ENCODE peak calls at places on chromosomes 4 and X, in six cellular contexts. C, I, U, E, L and H are unnamed samples.

GRCh38 chr4:126843492-126844067 is 789.2 kb upstream of the INTU start:
- DNase-seq in C (no peak), I (no peak), U (no peak), E (no peak), L (no peak), H (no peak)

GRCh38 chrX:136781180-136781797 is 557 bp upstream of the ARHGEF6 start:
- DNase-seq in C (no peak), I (no peak), U (no peak), E (no peak), L (peak; percentile 12), H (no peak)

GRCh38 chr4:65999518-65999871 is 329.2 kb upstream of the EPHA5 start:
- DNase-seq in C (no peak), I (no peak), U (no peak), E (no peak), L (no peak), H (no peak)

GRCh38 chrX:115362334-115363095 is 73.0 kb downstream of the LUZP4 start:
- DNase-seq in C (no peak), I (no peak), U (no peak), E (no peak), L (no peak), H (no peak)

GRCh38 chr4:179352221-179352620 is 1910.0 kb upstream of the AGA start:
- DNase-seq in C (no peak), I (no peak), U (no peak), E (no peak), L (no peak), H (no peak)

GRCh38 chrX:153635788-153636668 is 11.0 kb upstream of the DUSP9 start:
- DNase-seq in C (no peak), I (no peak), U (no peak), E (no peak), L (no peak), H (peak; percentile 53)

GRCh38 chr4:2335729-2336101 is 73.8 kb upstream of the MXD4 start:
- DNase-seq in C (no peak), I (no peak), U (no peak), E (no peak), L (no peak), H (peak; percentile 61)

GRCh38 chr4:77036206-77036605 is 39.6 kb downstream of the CCNI start:
- DNase-seq in C (no peak), I (no peak), U (no peak), E (no peak), L (no peak), H (no peak)

GRCh38 chr4:159010563-159011260 is 92.2 kb upstream of the RAPGEF2 start:
- DNase-seq in C (no peak), I (peak; percentile 39), U (no peak), E (no peak), L (peak; percentile 66), H (peak; percentile 63)

GRCh38 chrX:56764153-56764974 is 35.3 kb downstream of the NBDY start:
- DNase-seq in C (no peak), I (peak; percentile 62), U (no peak), E (peak; percentile 24), L (no peak), H (peak; percentile 89)

GRCh38 chrX:149372861-149373260 is 132.2 kb downstream of the IDS start:
- DNase-seq in C (no peak), I (no peak), U (no peak), E (no peak), L (no peak), H (no peak)

GRCh38 chr4:2843909-2844584 is 403 bp downstream of the ADD1 start:
- DNase-seq in C (no peak), I (peak; percentile 43), U (no peak), E (no peak), L (peak; percentile 61), H (peak; percentile 66)

GRCh38 chr4:149645790-149646189 is 169.9 kb downstream of the IQCM start:
- DNase-seq in C (no peak), I (no peak), U (no peak), E (no peak), L (no peak), H (no peak)

GRCh38 chr4:105619193-105619931 is 66.9 kb downstream of the ARHGEF38 start:
- DNase-seq in C (no peak), I (peak; percentile 44), U (no peak), E (no peak), L (peak; percentile 68), H (peak; percentile 82)

GRCh38 chrX:71053217-71053621 is 14.9 kb downstream of the SNX12 start:
- DNase-seq in C (no peak), I (no peak), U (no peak), E (no peak), L (no peak), H (no peak)

GRCh38 chr4:139599594-139600374 is 43.8 kb upstream of the SETD7 start:
- DNase-seq in C (no peak), I (no peak), U (no peak), E (no peak), L (no peak), H (no peak)

GRCh38 chr4:122481766-122482405 is 25.4 kb upstream of the IL2 start:
- DNase-seq in C (no peak), I (no peak), U (no peak), E (no peak), L (no peak), H (no peak)

GRCh38 chr4:71498002-71498401 is 159.2 kb downstream of the SLC4A4 start:
- DNase-seq in C (no peak), I (no peak), U (no peak), E (no peak), L (no peak), H (no peak)

GRCh38 chr4:109749388-109750082 is 19.7 kb upstream of the PLA2G12A start:
- DNase-seq in C (no peak), I (no peak), U (no peak), E (no peak), L (no peak), H (no peak)

GRCh38 chr4:140188975-140189374 is 35.0 kb upstream of the MAML3 start:
- DNase-seq in C (no peak), I (no peak), U (no peak), E (no peak), L (no peak), H (no peak)

GRCh38 chrX:19752043-19752442 is 135.4 kb downstream of the SH3KBP1 start:
- DNase-seq in C (no peak), I (no peak), U (no peak), E (no peak), L (no peak), H (no peak)